ENCODE peak calls at places on chromosomes 11 and 22, in nine cellular contexts. P is spleen; C is GM23338; O is upper lobe of right lung; F is astrocyte; A is brain microvascular endothelial cell; L is PC-3; Z is heart right ventricle; M is CD8-positive, alpha-beta memory T cell. X is an unnamed sample.

GRCh38 chr22:29988719-29989118 is 91.5 kb upstream of the HORMAD2 start:
- DNase-seq in P (no peak), C (no peak), O (no peak), F (no peak), A (no peak), L (no peak), Z (no peak), M (no peak), X (no peak)

GRCh38 chr11:15276616-15277015 is 161.9 kb downstream of the INSC start:
- DNase-seq in P (no peak), C (peak; percentile 52), O (no peak), F (no peak), A (no peak), L (no peak), Z (no peak), M (no peak), X (no peak)

GRCh38 chr11:122796128-122796717 is 42.1 kb upstream of the CRTAM start:
- DNase-seq in P (peak; percentile 85), C (peak; percentile 83), O (peak; percentile 73), F (no peak), A (peak; percentile 55), L (peak; percentile 79), Z (peak; percentile 44), M (peak; percentile 57), X (no peak)

GRCh38 chr22:49547751-49548239 is 279.9 kb downstream of the BRD1 start:
- DNase-seq in P (peak; percentile 59), C (no peak), O (peak; percentile 51), F (no peak), A (no peak), L (no peak), Z (no peak), M (no peak), X (no peak)

GRCh38 chr11:134656861-134657540 is 245.0 kb upstream of the B3GAT1 start:
- DNase-seq in P (peak; percentile 69), C (no peak), O (peak; percentile 60), F (no peak), A (no peak), L (no peak), Z (no peak), M (no peak), X (no peak)

GRCh38 chr22:23204541-23205157 is 24.3 kb downstream of the BCR start:
- DNase-seq in P (peak; percentile 60), C (no peak), O (peak; percentile 77), F (no peak), A (no peak), L (no peak), Z (peak; percentile 83), M (no peak), X (no peak)

GRCh38 chr11:104191124-104191523 is 27.2 kb upstream of the PDGFD start:
- DNase-seq in P (no peak), C (no peak), O (no peak), F (peak; percentile 58), A (peak; percentile 24), L (peak; percentile 10), Z (no peak), M (no peak), X (no peak)

GRCh38 chr11:131762346-131763110 is 392.1 kb downstream of the NTM start:
- DNase-seq in P (no peak), C (no peak), O (no peak), F (no peak), A (no peak), L (no peak), Z (no peak), M (no peak), X (no peak)

GRCh38 chr11:72584293-72584921 is 89.8 kb downstream of the PDE2A start:
- DNase-seq in P (peak; percentile 92), C (peak; percentile 87), O (peak; percentile 86), F (no peak), A (no peak), L (no peak), Z (peak; percentile 68), M (peak; percentile 50), X (no peak)

GRCh38 chr11:72586591-72587090 is 87.6 kb downstream of the PDE2A start:
- DNase-seq in P (peak; percentile 69), C (no peak), O (no peak), F (no peak), A (no peak), L (no peak), Z (no peak), M (no peak), X (no peak)

GRCh38 chr11:72585762-72586590 is 88.2 kb downstream of the PDE2A start:
- DNase-seq in P (peak; percentile 87), C (peak; percentile 88), O (no peak), F (no peak), A (peak; percentile 50), L (peak; percentile 91), Z (peak; percentile 40), M (peak; percentile 55), X (peak; percentile 17)

GRCh38 chr11:72583616-72584292 is 90.5 kb downstream of the PDE2A start:
- DNase-seq in P (no peak), C (no peak), O (no peak), F (no peak), A (no peak), L (no peak), Z (no peak), M (no peak), X (no peak)

GRCh38 chr11:72584933-72585597 is 89.2 kb downstream of the PDE2A start:
- DNase-seq in P (peak; percentile 57), C (no peak), O (no peak), F (no peak), A (no peak), L (no peak), Z (no peak), M (no peak), X (no peak)
- H3K27ac ChIP-seq in P (peak overlapping the region; percentile 38), C (no peak overlapping the region), O (no peak overlapping the region), F (no peak overlapping the region), A (no peak overlapping the region), L (no peak overlapping the region), Z (no peak overlapping the region), M (no peak overlapping the region), X (no peak overlapping the region)

DNA sequence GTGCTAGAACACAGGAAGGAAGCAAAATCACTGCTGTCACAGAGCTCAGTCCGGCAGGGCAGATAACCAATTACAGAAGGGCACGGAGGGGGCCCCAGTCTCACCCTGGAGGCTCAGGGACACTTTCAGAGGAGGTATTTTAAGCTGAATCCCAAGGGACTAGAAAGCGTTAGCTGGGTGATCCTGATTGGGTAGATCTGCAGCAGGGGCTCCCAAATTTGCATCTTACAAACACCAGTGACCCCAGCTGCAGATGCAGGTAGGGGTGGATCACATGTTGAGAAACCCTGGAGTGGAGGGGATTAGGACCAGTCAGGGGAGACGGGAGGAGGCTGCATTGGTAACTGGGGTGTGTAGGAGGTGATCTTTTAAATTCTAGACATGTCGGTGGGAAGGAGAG is 91.4 kb downstream of the CSNK2A3 start:
- DNase-seq in P (no peak), C (peak; percentile 21), O (no peak), F (no peak), A (no peak), L (no peak), Z (no peak), M (no peak), X (no peak)
- H3K4me3 ChIP-seq in P (no peak overlapping the region), C (no peak overlapping the region), O (no peak overlapping the region), F (no peak overlapping the region), A (no peak overlapping the region), L (no peak overlapping the region), Z (no peak overlapping the region), M (no peak overlapping the region), X (no peak overlapping the region)

GRCh38 chr22:27986937-27987336 is 67.9 kb upstream of the PITPNB start:
- DNase-seq in P (no peak), C (no peak), O (no peak), F (no peak), A (no peak), L (no peak), Z (no peak), M (no peak), X (peak; percentile 33)

GRCh38 chr22:27985323-27986275 is 66.5 kb upstream of the PITPNB start:
- DNase-seq in P (no peak), C (no peak), O (no peak), F (no peak), A (no peak), L (no peak), Z (no peak), M (no peak), X (peak; percentile 31)

GRCh38 chr22:27986459-27986858 is 67.4 kb upstream of the PITPNB start:
- DNase-seq in P (no peak), C (no peak), O (no peak), F (no peak), A (no peak), L (no peak), Z (no peak), M (no peak), X (peak; percentile 12)

GRCh38 chr22:27988704-27989103 is 69.6 kb upstream of the PITPNB start:
- DNase-seq in P (no peak), C (no peak), O (no peak), F (no peak), A (no peak), L (no peak), Z (no peak), M (no peak), X (no peak)

DNA sequence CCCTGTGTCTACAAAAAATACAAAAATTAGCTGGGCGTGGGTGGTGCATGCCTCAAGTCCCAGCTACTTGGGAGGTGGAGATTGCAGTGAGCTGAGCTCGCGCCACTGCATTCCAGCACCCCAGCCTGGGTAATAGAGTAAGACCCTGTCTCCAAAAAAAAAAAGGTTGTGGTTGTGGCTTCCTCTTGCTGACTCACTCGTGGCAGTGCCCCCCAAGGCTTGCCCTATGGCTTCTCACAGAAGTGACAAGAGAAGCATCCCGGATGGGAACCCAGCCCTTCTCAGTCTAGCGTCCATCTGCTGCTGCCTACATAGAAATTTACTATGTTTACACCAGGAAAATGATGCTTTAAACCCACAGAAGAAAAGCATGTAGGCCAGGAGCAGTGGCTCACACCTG is 68.5 kb upstream of the PITPNB start:
- DNase-seq in P (no peak), C (no peak), O (no peak), F (peak; percentile 92), A (peak; percentile 79), L (no peak), Z (no peak), M (no peak), X (peak; percentile 94)
- H3K27ac ChIP-seq in P (no peak overlapping the region), C (peak overlapping the region; percentile 55), O (no peak overlapping the region), F (peak overlapping the region; percentile 49), A (no peak overlapping the region), L (no peak overlapping the region), Z (no peak overlapping the region), M (no peak overlapping the region), X (peak overlapping the region; percentile 86)

GRCh38 chr11:65392186-65392829 is 5.9 kb downstream of the FRMD8 start:
- DNase-seq in P (no peak), C (no peak), O (no peak), F (no peak), A (no peak), L (no peak), Z (no peak), M (no peak), X (no peak)

GRCh38 chr11:65388731-65389130 is 2.3 kb downstream of the FRMD8 start:
- DNase-seq in P (no peak), C (no peak), O (no peak), F (no peak), A (no peak), L (no peak), Z (no peak), M (no peak), X (no peak)

GRCh38 chr11:65389294-65389980 is 3.0 kb downstream of the FRMD8 start:
- DNase-seq in P (peak; percentile 68), C (no peak), O (peak; percentile 63), F (no peak), A (no peak), L (no peak), Z (no peak), M (no peak), X (peak; percentile 59)

GRCh38 chr11:65391007-65391406 is 4.6 kb downstream of the FRMD8 start:
- DNase-seq in P (no peak), C (peak; percentile 62), O (no peak), F (peak; percentile 13), A (no peak), L (no peak), Z (peak; percentile 53), M (no peak), X (peak; percentile 57)

DNA sequence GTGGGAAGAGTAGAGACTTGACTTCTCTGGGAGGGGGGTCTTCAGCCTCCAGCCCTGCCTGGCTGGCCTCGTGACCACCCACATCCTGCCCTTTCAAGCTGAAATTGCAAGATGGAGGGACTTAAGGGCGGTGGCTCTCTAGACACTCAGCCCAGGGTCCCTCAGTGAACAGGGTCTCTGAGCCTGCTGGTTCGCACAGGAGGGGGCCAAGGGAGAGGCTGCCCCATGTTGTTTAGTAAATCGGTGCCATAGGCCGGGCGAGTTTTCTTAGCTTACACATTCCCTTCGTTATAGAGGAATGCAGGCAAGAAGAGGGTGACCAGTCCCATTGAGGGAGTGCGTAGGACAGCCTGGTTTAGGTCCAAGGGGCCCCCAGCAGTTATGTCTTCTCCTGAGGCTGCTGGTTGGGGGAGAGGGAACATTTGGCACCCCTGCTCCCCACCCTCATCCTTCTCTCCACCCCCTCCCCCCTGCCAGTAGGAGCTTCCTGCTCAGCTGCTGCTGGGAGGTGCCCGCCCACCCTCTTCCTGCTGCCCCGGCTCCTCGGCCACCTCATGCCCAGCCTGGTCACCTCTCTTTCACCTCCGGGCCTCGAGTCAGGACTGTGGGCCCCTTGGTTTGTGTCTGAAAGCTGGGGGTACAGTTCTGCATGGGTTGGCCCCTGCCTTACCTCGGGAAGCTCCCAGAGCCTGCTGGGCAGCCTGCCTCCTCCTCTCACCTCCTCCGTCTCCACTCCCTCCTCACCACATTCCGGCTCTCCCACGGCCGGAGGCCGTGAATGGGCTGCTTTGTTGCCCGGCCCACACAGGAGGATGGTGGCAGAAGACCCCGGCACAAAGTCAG is 3.9 kb downstream of the FRMD8 start:
- DNase-seq in P (no peak), C (no peak), O (peak; percentile 63), F (no peak), A (no peak), L (no peak), Z (no peak), M (no peak), X (peak; percentile 68)
- H3K4me3 ChIP-seq in P (no peak overlapping the region), C (no peak overlapping the region), O (no peak overlapping the region), F (peak overlapping the region; percentile 5), A (peak overlapping the region; percentile 24), L (no peak overlapping the region), Z (peak overlapping the region; percentile 26), M (no peak overlapping the region), X (peak overlapping the region; percentile 3)